ENCODE peak calls at places on chromosome 15, in four cellular contexts. H is epithelial cell of esophagus, B is fibroblast of lung, X is suprapubic skin. Q is an unnamed sample.
A peak's percentile ranks its signal among the peaks of the same experiment; 100 is the strongest.

GRCh38 chr15:25737218-25737643 is 125.9 kb downstream of the ATP10A start:
- DNase-seq in H (no peak), B (peak; percentile 56), X (no peak), Q (no peak)

GRCh38 chr15:70650567-70650966 is 112.8 kb downstream of the UACA start:
- DNase-seq in H (peak; percentile 49), B (no peak), X (no peak), Q (no peak)

GRCh38 chr15:70597056-70597603 is 166.2 kb downstream of the UACA start:
- DNase-seq in H (peak; percentile 30), B (no peak), X (no peak), Q (no peak)

GRCh38 chr15:92525758-92526245 is 129.8 kb downstream of the FAM174B start:
- DNase-seq in H (no peak), B (no peak), X (no peak), Q (no peak)

GRCh38 chr15:69976366-69976994 is 121.2 kb downstream of the TLE3 start:
- DNase-seq in H (peak; percentile 61), B (peak; percentile 53), X (no peak), Q (peak; percentile 43)

GRCh38 chr15:79769081-79769481 is 127.7 kb downstream of the MTHFS start:
- DNase-seq in H (peak; percentile 21), B (peak; percentile 3), X (no peak), Q (no peak)

GRCh38 chr15:65392368-65392767 is 14.6 kb upstream of the IGDCC3 start:
- DNase-seq in H (no peak), B (no peak), X (no peak), Q (no peak)

GRCh38 chr15:50953302-50953701 is 44.8 kb downstream of the AP4E1 start:
- DNase-seq in H (peak; percentile 83), B (peak; percentile 60), X (no peak), Q (no peak)

GRCh38 chr15:56568466-56569167 is 103.7 kb upstream of the MNS1 start:
- DNase-seq in H (peak; percentile 29), B (no peak), X (no peak), Q (no peak)

GRCh38 chr15:39735120-39735717 is 47.4 kb downstream of the FSIP1 start:
- DNase-seq in H (peak; percentile 45), B (no peak), X (no peak), Q (no peak)

GRCh38 chr15:23402140-23402539 is 44.9 kb downstream of the GOLGA6L2 start:
- DNase-seq in H (no peak), B (no peak), X (no peak), Q (no peak)

GRCh38 chr15:73996267-73996666 is 1.8 kb downstream of the PML start:
- DNase-seq in H (no peak), B (no peak), X (no peak), Q (no peak)
- H3K4me3 ChIP-seq in H (peak overlapping the region; percentile 94), B (peak overlapping the region; percentile 58), X (peak overlapping the region; percentile 85), Q (peak overlapping the region; percentile 96)

GRCh38 chr15:38112406-38112805 is 140.2 kb upstream of the SPRED1 start:
- DNase-seq in H (no peak), B (no peak), X (no peak), Q (no peak)

GRCh38 chr15:38111070-38111469 is 141.6 kb upstream of the SPRED1 start:
- DNase-seq in H (no peak), B (no peak), X (no peak), Q (no peak)
- H3K4me3 ChIP-seq in H (no peak overlapping the region), B (no peak overlapping the region), X (no peak overlapping the region), Q (no peak overlapping the region)

DNA sequence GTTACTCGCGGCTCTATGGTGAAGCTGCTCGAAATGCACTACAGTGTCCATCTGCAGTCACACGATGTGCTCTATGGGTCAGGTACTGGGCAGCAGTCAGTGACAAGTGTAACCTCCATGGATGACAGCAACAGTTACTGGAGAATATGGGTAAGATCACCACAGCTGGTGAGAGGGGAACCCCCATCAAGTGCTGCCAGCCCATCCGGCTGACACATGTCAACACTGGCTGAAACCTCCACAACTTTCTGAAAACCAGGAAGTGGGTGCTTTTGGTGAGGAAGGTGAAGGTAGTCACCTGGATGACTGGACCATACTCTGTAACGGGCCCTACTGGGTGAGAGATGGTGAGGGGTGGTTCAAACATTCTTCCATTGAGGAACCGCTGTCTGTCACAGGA is 87.4 kb upstream of the C15orf39 start:
- DNase-seq in H (no peak), B (no peak), X (no peak), Q (no peak)
- H3K4me3 ChIP-seq in H (no peak overlapping the region), B (no peak overlapping the region), X (no peak overlapping the region), Q (no peak overlapping the region)

DNA sequence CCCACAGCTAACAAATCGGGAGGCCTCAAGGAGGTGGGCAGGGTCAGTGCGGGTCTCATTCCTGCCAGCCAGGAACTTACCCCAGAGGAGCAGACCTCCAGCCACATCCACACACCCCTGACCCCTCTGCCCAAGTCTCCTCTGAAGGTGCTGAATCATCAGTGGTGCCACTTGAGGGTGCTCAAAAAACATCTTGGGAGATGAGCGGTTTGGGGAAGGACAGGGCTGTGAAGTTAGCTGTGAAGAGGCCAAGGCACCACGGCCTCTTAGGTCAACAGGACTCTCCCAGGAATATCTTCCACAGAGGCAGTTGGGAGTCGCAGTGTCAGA is 1.2 kb downstream of the DAPK2 start:
- DNase-seq in H (no peak), B (no peak), X (no peak), Q (no peak)
- H3K4me3 ChIP-seq in H (peak overlapping the region; percentile 55), B (no peak overlapping the region), X (peak overlapping the region; percentile 59), Q (no peak overlapping the region)

GRCh38 chr15:68580026-68580882 is 1.5 kb downstream of the CORO2B start:
- DNase-seq in H (no peak), B (no peak), X (no peak), Q (no peak)

GRCh38 chr15:68578960-68579935 is at the start of gene CORO2B:
- DNase-seq in H (peak; percentile 30), B (peak; percentile 56), X (no peak), Q (no peak)

GRCh38 chr15:68580883-68581155 is 2.0 kb downstream of the CORO2B start:
- DNase-seq in H (no peak), B (no peak), X (no peak), Q (no peak)

GRCh38 chr15:68576253-68577236 is 2.2 kb upstream of the CORO2B start:
- DNase-seq in H (no peak), B (no peak), X (no peak), Q (no peak)

DNA sequence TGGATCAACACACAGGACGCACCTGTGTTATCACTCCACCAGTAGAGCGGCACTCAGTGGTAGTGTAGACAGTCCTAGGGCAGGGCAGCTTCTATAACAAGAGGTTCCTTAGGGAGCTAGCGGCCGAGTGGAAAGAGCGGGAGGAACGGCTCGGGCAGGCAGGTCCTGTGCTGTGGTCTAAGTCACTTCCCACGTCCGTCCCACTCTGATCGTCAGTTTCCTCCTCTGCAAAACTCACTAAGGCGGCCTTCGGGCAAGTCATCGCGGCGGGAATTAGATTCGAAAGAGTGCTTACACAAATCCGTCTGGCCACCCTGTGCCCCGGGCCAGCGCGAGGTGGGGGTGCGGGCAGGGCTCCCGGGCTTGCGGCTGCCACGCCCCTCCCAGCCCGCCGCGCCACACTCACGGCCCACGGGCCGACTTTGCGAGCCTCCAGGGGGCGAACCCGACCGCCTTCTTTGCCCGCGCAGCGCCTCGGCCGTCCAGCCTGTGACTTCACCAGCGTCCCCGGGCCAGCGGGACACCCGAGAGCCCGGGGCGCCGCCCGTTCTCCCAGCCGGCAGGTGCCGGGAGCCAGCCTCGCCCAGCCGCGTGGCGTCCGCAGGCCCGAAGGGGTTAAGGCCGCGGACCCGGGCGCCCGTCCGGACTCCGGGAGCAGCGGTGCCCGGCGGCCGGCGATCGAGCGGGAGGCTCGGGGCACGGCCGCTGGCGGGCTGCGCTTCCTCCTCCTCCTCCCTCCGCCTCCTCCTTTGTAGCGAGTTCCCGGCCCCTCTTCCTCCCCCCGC is 426 bp upstream of the CORO2B start:
- DNase-seq in H (peak; percentile 36), B (peak; percentile 75), X (peak; percentile 88), Q (no peak)
- H3K4me3 ChIP-seq in H (peak overlapping the region; percentile 24), B (peak overlapping the region; percentile 52), X (peak overlapping the region; percentile 62), Q (peak overlapping the region; percentile 63)

GRCh38 chr15:63709365-63709764 is 112.2 kb downstream of the FBXL22 start:
- DNase-seq in H (no peak), B (no peak), X (no peak), Q (no peak)

GRCh38 chr15:63715818-63716217 is 117.9 kb downstream of the HERC1 start:
- DNase-seq in H (peak; percentile 52), B (no peak), X (no peak), Q (no peak)

GRCh38 chr15:63708141-63708772 is 111.1 kb downstream of the FBXL22 start:
- DNase-seq in H (no peak), B (no peak), X (no peak), Q (no peak)

GRCh38 chr15:63718590-63719035 is 115.1 kb downstream of the HERC1 start:
- DNase-seq in H (peak; percentile 72), B (peak; percentile 74), X (no peak), Q (peak; percentile 28)

DNA sequence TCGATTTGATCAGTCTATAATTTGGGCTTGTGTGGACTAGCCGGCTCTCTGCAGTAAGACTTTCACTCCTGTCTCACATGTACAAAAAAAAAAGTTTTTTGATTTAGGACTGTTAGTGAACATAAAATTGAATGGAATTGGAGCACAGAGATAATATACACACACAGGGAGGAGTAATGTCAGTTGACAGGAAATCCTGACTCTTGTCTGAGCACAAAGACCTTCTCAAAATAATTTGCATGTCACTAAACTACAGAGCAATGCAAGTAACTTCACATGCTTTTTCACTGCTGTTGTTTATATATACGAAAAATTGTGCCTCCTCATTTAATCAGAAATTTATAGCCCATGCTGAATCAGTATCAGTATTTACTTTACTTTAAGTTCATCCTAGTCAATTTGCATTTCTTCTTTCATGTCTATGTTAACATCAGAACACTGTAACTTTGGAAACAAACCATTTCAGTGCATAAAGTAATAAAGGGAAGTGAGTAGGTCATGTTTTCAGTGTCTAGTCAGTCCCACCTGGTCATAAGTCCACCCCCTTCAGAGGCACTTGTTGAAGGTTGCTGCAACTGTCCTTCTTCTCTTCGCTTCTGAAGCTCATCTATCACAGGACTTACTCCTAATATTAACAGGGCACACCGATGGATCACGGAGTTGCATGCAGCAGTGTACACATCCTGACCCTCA is 115.8 kb downstream of the FBXL22 start:
- DNase-seq in H (no peak), B (no peak), X (no peak), Q (no peak)
- H3K4me3 ChIP-seq in H (no peak overlapping the region), B (no peak overlapping the region), X (no peak overlapping the region), Q (no peak overlapping the region)

GRCh38 chr15:95108673-95109072 is 877.3 kb downstream of the MCTP2 start:
- DNase-seq in H (no peak), B (no peak), X (no peak), Q (no peak)
- H3K4me3 ChIP-seq in H (no peak overlapping the region), B (no peak overlapping the region), X (no peak overlapping the region), Q (no peak overlapping the region)

Q was measured in astrocyte of the cerebellum.